ENCODE peak calls at places on chromosome 10, in ten cellular contexts. One of them, this sample, is unnamed.
A peak's percentile ranks its signal among the peaks of the same experiment; 100 is the strongest.

GRCh38 chr10:35639651-35640311 is 2.3 kb downstream of the FZD8 start:
- DNase-seq in body of pancreas: peak; percentile 42
- DNase-seq in HFFc6: no peak
- DNase-seq in mesothelial cell of epicardium: peak; percentile 61
- DNase-seq in GM10248: no peak
- DNase-seq in occipital lobe: no peak
- DNase-seq in activated CD8-positive, alpha-beta memory T cell treated with anti-CD3 and anti-CD28 coated beads for 4 hours: no peak
- DNase-seq in choroid plexus epithelial cell: peak; percentile 57
- DNase-seq in 8988T: no peak
- DNase-seq in HS-5: no peak
- DNase-seq in this sample: no peak

GRCh38 chr10:119267384-119267783 is 60.0 kb downstream of the GRK5 start:
- DNase-seq in 8988T: no peak
- DNase-seq in mesothelial cell of epicardium: no peak
- DNase-seq in occipital lobe: no peak
- DNase-seq in choroid plexus epithelial cell: no peak
- DNase-seq in HS-5: no peak
- DNase-seq in body of pancreas: no peak
- DNase-seq in HFFc6: no peak
- DNase-seq in GM10248: no peak
- DNase-seq in activated CD8-positive, alpha-beta memory T cell treated with anti-CD3 and anti-CD28 coated beads for 4 hours: no peak
- DNase-seq in this sample: no peak

GRCh38 chr10:6460861-6461409 is 119.1 kb downstream of the PRKCQ start:
- DNase-seq in occipital lobe: no peak
- DNase-seq in HFFc6: no peak
- DNase-seq in 8988T: no peak
- DNase-seq in GM10248: no peak
- DNase-seq in choroid plexus epithelial cell: no peak
- DNase-seq in mesothelial cell of epicardium: no peak
- DNase-seq in HS-5: no peak
- DNase-seq in activated CD8-positive, alpha-beta memory T cell treated with anti-CD3 and anti-CD28 coated beads for 4 hours: no peak
- DNase-seq in body of pancreas: no peak
- DNase-seq in this sample: no peak

GRCh38 chr10:102675887-102676616 is 31.8 kb downstream of the TRIM8 start:
- DNase-seq in HS-5: no peak
- DNase-seq in mesothelial cell of epicardium: no peak
- DNase-seq in activated CD8-positive, alpha-beta memory T cell treated with anti-CD3 and anti-CD28 coated beads for 4 hours: no peak
- DNase-seq in GM10248: peak; percentile 56
- DNase-seq in 8988T: no peak
- DNase-seq in HFFc6: peak; percentile 93
- DNase-seq in choroid plexus epithelial cell: peak; percentile 99
- DNase-seq in body of pancreas: no peak
- DNase-seq in occipital lobe: no peak
- DNase-seq in this sample: peak; percentile 43

GRCh38 chr10:79104264-79104954 is 35.6 kb downstream of the ZMIZ1 start:
- DNase-seq in activated CD8-positive, alpha-beta memory T cell treated with anti-CD3 and anti-CD28 coated beads for 4 hours: no peak
- DNase-seq in 8988T: no peak
- DNase-seq in HS-5: no peak
- DNase-seq in body of pancreas: peak; percentile 60
- DNase-seq in HFFc6: peak; percentile 63
- DNase-seq in mesothelial cell of epicardium: no peak
- DNase-seq in GM10248: no peak
- DNase-seq in occipital lobe: no peak
- DNase-seq in choroid plexus epithelial cell: peak; percentile 67
- DNase-seq in this sample: no peak

GRCh38 chr10:15169555-15170407 is 1.3 kb upstream of the NMT2 start:
- DNase-seq in body of pancreas: peak; percentile 16
- DNase-seq in HFFc6: no peak
- DNase-seq in occipital lobe: no peak
- DNase-seq in HS-5: no peak
- DNase-seq in 8988T: no peak
- DNase-seq in mesothelial cell of epicardium: no peak
- DNase-seq in activated CD8-positive, alpha-beta memory T cell treated with anti-CD3 and anti-CD28 coated beads for 4 hours: peak; percentile 22
- DNase-seq in choroid plexus epithelial cell: peak; percentile 24
- DNase-seq in GM10248: no peak
- DNase-seq in this sample: no peak

GRCh38 chr10:104029528-104029875 is 56.2 kb downstream of the COL17A1 start:
- DNase-seq in HS-5: no peak
- DNase-seq in 8988T: no peak
- DNase-seq in occipital lobe: peak; percentile 56
- DNase-seq in body of pancreas: no peak
- DNase-seq in choroid plexus epithelial cell: no peak
- DNase-seq in activated CD8-positive, alpha-beta memory T cell treated with anti-CD3 and anti-CD28 coated beads for 4 hours: no peak
- DNase-seq in GM10248: no peak
- DNase-seq in HFFc6: no peak
- DNase-seq in mesothelial cell of epicardium: no peak
- DNase-seq in this sample: peak; percentile 74

GRCh38 chr10:92208736-92209135 is 82.1 kb downstream of the CPEB3 start:
- DNase-seq in activated CD8-positive, alpha-beta memory T cell treated with anti-CD3 and anti-CD28 coated beads for 4 hours: no peak
- DNase-seq in occipital lobe: no peak
- DNase-seq in HFFc6: peak; percentile 39
- DNase-seq in choroid plexus epithelial cell: no peak
- DNase-seq in 8988T: no peak
- DNase-seq in HS-5: no peak
- DNase-seq in body of pancreas: no peak
- DNase-seq in mesothelial cell of epicardium: no peak
- DNase-seq in GM10248: no peak
- DNase-seq in this sample: no peak

GRCh38 chr10:133516072-133516471 is 11.1 kb upstream of the CYP2E1 start:
- DNase-seq in mesothelial cell of epicardium: no peak
- DNase-seq in 8988T: no peak
- DNase-seq in HS-5: no peak
- DNase-seq in occipital lobe: no peak
- DNase-seq in choroid plexus epithelial cell: no peak
- DNase-seq in body of pancreas: no peak
- DNase-seq in GM10248: no peak
- DNase-seq in HFFc6: no peak
- DNase-seq in activated CD8-positive, alpha-beta memory T cell treated with anti-CD3 and anti-CD28 coated beads for 4 hours: no peak
- DNase-seq in this sample: no peak

GRCh38 chr10:78579586-78579985 is 489.2 kb upstream of the ZMIZ1 start:
- DNase-seq in activated CD8-positive, alpha-beta memory T cell treated with anti-CD3 and anti-CD28 coated beads for 4 hours: no peak
- DNase-seq in occipital lobe: peak; percentile 18
- DNase-seq in 8988T: no peak
- DNase-seq in choroid plexus epithelial cell: no peak
- DNase-seq in HS-5: no peak
- DNase-seq in GM10248: no peak
- DNase-seq in HFFc6: no peak
- DNase-seq in mesothelial cell of epicardium: no peak
- DNase-seq in body of pancreas: no peak
- DNase-seq in this sample: no peak

GRCh38 chr10:119815671-119816070 is 57.0 kb downstream of the MCMBP start:
- DNase-seq in GM10248: no peak
- DNase-seq in mesothelial cell of epicardium: no peak
- DNase-seq in activated CD8-positive, alpha-beta memory T cell treated with anti-CD3 and anti-CD28 coated beads for 4 hours: no peak
- DNase-seq in HFFc6: no peak
- DNase-seq in body of pancreas: no peak
- DNase-seq in occipital lobe: no peak
- DNase-seq in 8988T: no peak
- DNase-seq in choroid plexus epithelial cell: no peak
- DNase-seq in HS-5: no peak
- DNase-seq in this sample: no peak

GRCh38 chr10:84921701-84922100 is 593.3 kb downstream of the CCSER2 start:
- DNase-seq in choroid plexus epithelial cell: no peak
- DNase-seq in body of pancreas: no peak
- DNase-seq in 8988T: no peak
- DNase-seq in GM10248: no peak
- DNase-seq in mesothelial cell of epicardium: no peak
- DNase-seq in occipital lobe: no peak
- DNase-seq in HFFc6: no peak
- DNase-seq in activated CD8-positive, alpha-beta memory T cell treated with anti-CD3 and anti-CD28 coated beads for 4 hours: no peak
- DNase-seq in HS-5: no peak
- DNase-seq in this sample: no peak

GRCh38 chr10:43846187-43846680 is 197.6 kb upstream of the ZNF32 start:
- DNase-seq in HS-5: no peak
- DNase-seq in choroid plexus epithelial cell: peak; percentile 54
- DNase-seq in body of pancreas: no peak
- DNase-seq in 8988T: no peak
- DNase-seq in occipital lobe: no peak
- DNase-seq in mesothelial cell of epicardium: no peak
- DNase-seq in activated CD8-positive, alpha-beta memory T cell treated with anti-CD3 and anti-CD28 coated beads for 4 hours: no peak
- DNase-seq in HFFc6: no peak
- DNase-seq in GM10248: no peak
- DNase-seq in this sample: no peak

GRCh38 chr10:88672041-88672440 is 7.8 kb downstream of the LIPF start:
- DNase-seq in body of pancreas: no peak
- DNase-seq in choroid plexus epithelial cell: peak; percentile 36
- DNase-seq in HFFc6: no peak
- DNase-seq in 8988T: no peak
- DNase-seq in HS-5: no peak
- DNase-seq in occipital lobe: no peak
- DNase-seq in mesothelial cell of epicardium: no peak
- DNase-seq in activated CD8-positive, alpha-beta memory T cell treated with anti-CD3 and anti-CD28 coated beads for 4 hours: no peak
- DNase-seq in GM10248: peak; percentile 10
- DNase-seq in this sample: no peak

GRCh38 chr10:62744136-62744535 is 60.4 kb upstream of the ADO start:
- DNase-seq in HFFc6: peak; percentile 66
- DNase-seq in HS-5: peak; percentile 18
- DNase-seq in occipital lobe: no peak
- DNase-seq in body of pancreas: no peak
- DNase-seq in GM10248: no peak
- DNase-seq in mesothelial cell of epicardium: no peak
- DNase-seq in 8988T: no peak
- DNase-seq in choroid plexus epithelial cell: peak; percentile 22
- DNase-seq in activated CD8-positive, alpha-beta memory T cell treated with anti-CD3 and anti-CD28 coated beads for 4 hours: no peak
- DNase-seq in this sample: no peak